ENCODE peak calls at places on chromosomes 7 and 10, in four cellular contexts. One of them, this sample, is unnamed.

GRCh38 chr7:80450621-80451308 is 61.1 kb downstream of the GNAT3 start:
- DNase-seq in activated T-cell treated with anti-CD3 and anti-CD28 coated beads, Interleukin-2, amount 50 U/mL, for 4 hours: no peak
- DNase-seq in T-helper 9 cell: no peak
- DNase-seq in testis: no peak
- DNase-seq in this sample: no peak

GRCh38 chr10:119312241-119312640 is 104.9 kb downstream of the GRK5 start:
- DNase-seq in testis: no peak
- DNase-seq in activated T-cell treated with anti-CD3 and anti-CD28 coated beads, Interleukin-2, amount 50 U/mL, for 4 hours: no peak
- DNase-seq in T-helper 9 cell: no peak
- DNase-seq in this sample: no peak

GRCh38 chr10:62582804-62583208 is 208.6 kb downstream of the ZNF365 start:
- DNase-seq in testis: peak
- DNase-seq in activated T-cell treated with anti-CD3 and anti-CD28 coated beads, Interleukin-2, amount 50 U/mL, for 4 hours: no peak
- DNase-seq in T-helper 9 cell: no peak
- DNase-seq in this sample: no peak

GRCh38 chr10:103896225-103896624 is 21.8 kb downstream of the STN1 start:
- DNase-seq in testis: no peak
- DNase-seq in activated T-cell treated with anti-CD3 and anti-CD28 coated beads, Interleukin-2, amount 50 U/mL, for 4 hours: no peak
- DNase-seq in T-helper 9 cell: no peak
- DNase-seq in this sample: no peak

GRCh38 chr10:75396861-75397570 is 4.5 kb downstream of the ZNF503 start:
- DNase-seq in T-helper 9 cell: no peak
- DNase-seq in activated T-cell treated with anti-CD3 and anti-CD28 coated beads, Interleukin-2, amount 50 U/mL, for 4 hours: no peak
- DNase-seq in testis: no peak
- DNase-seq in this sample: no peak

GRCh38 chr7:140326116-140326928 is 72.0 kb downstream of the SLC37A3 start:
- DNase-seq in testis: peak
- DNase-seq in activated T-cell treated with anti-CD3 and anti-CD28 coated beads, Interleukin-2, amount 50 U/mL, for 4 hours: peak
- DNase-seq in T-helper 9 cell: peak
- DNase-seq in this sample: peak

GRCh38 chr10:69567920-69568319 is 5.3 kb downstream of the NEUROG3 start:
- DNase-seq in T-helper 9 cell: no peak
- DNase-seq in activated T-cell treated with anti-CD3 and anti-CD28 coated beads, Interleukin-2, amount 50 U/mL, for 4 hours: no peak
- DNase-seq in testis: peak
- DNase-seq in this sample: no peak

GRCh38 chr10:15084502-15084922 is 4.1 kb downstream of the ACBD7 start:
- DNase-seq in testis: peak
- DNase-seq in activated T-cell treated with anti-CD3 and anti-CD28 coated beads, Interleukin-2, amount 50 U/mL, for 4 hours: no peak
- DNase-seq in T-helper 9 cell: no peak
- DNase-seq in this sample: no peak

GRCh38 chr10:12535656-12536055 is 186.3 kb downstream of the CAMK1D start:
- DNase-seq in T-helper 9 cell: no peak
- DNase-seq in testis: no peak
- DNase-seq in activated T-cell treated with anti-CD3 and anti-CD28 coated beads, Interleukin-2, amount 50 U/mL, for 4 hours: no peak
- DNase-seq in this sample: no peak

GRCh38 chr7:122200888-122201287 is 56.8 kb upstream of the AASS start:
- DNase-seq in testis: no peak
- DNase-seq in T-helper 9 cell: no peak
- DNase-seq in activated T-cell treated with anti-CD3 and anti-CD28 coated beads, Interleukin-2, amount 50 U/mL, for 4 hours: no peak
- DNase-seq in this sample: no peak

GRCh38 chr7:78437118-78437517 is 638.5 kb downstream of the PHTF2 start:
- DNase-seq in testis: no peak
- DNase-seq in activated T-cell treated with anti-CD3 and anti-CD28 coated beads, Interleukin-2, amount 50 U/mL, for 4 hours: no peak
- DNase-seq in T-helper 9 cell: no peak
- DNase-seq in this sample: no peak

GRCh38 chr7:18861514-18861913 is 255.9 kb downstream of the TWIST1 start:
- DNase-seq in testis: no peak
- DNase-seq in T-helper 9 cell: no peak
- DNase-seq in activated T-cell treated with anti-CD3 and anti-CD28 coated beads, Interleukin-2, amount 50 U/mL, for 4 hours: no peak
- DNase-seq in this sample: no peak

GRCh38 chr10:105585753-105586152 is 944.7 kb downstream of the SORCS3 start:
- DNase-seq in activated T-cell treated with anti-CD3 and anti-CD28 coated beads, Interleukin-2, amount 50 U/mL, for 4 hours: no peak
- DNase-seq in T-helper 9 cell: no peak
- DNase-seq in testis: no peak
- DNase-seq in this sample: no peak

GRCh38 chr7:73721237-73721848 is 1.9 kb upstream of the STX1A start:
- DNase-seq in activated T-cell treated with anti-CD3 and anti-CD28 coated beads, Interleukin-2, amount 50 U/mL, for 4 hours: no peak
- DNase-seq in T-helper 9 cell: no peak
- DNase-seq in testis: peak
- DNase-seq in this sample: no peak

GRCh38 chr7:12827219-12827821 is 139.9 kb downstream of the ARL4A start:
- DNase-seq in activated T-cell treated with anti-CD3 and anti-CD28 coated beads, Interleukin-2, amount 50 U/mL, for 4 hours: no peak
- DNase-seq in T-helper 9 cell: no peak
- DNase-seq in testis: no peak
- DNase-seq in this sample: no peak

GRCh38 chr7:5824297-5824610 is 42.8 kb upstream of the RNF216 start:
- DNase-seq in activated T-cell treated with anti-CD3 and anti-CD28 coated beads, Interleukin-2, amount 50 U/mL, for 4 hours: peak
- DNase-seq in T-helper 9 cell: peak
- DNase-seq in testis: no peak
- DNase-seq in this sample: peak

GRCh38 chr7:150973571-150974451 is 4.3 kb downstream of the KCNH2 start:
- DNase-seq in T-helper 9 cell: peak
- DNase-seq in testis: no peak
- DNase-seq in activated T-cell treated with anti-CD3 and anti-CD28 coated beads, Interleukin-2, amount 50 U/mL, for 4 hours: no peak
- DNase-seq in this sample: peak

GRCh38 chr10:34607894-34608293 is 207.2 kb downstream of the PARD3 start:
- DNase-seq in activated T-cell treated with anti-CD3 and anti-CD28 coated beads, Interleukin-2, amount 50 U/mL, for 4 hours: no peak
- DNase-seq in testis: no peak
- DNase-seq in T-helper 9 cell: no peak
- DNase-seq in this sample: no peak

GRCh38 chr10:14385591-14386201 is 55.0 kb upstream of the FRMD4A start:
- DNase-seq in testis: no peak
- DNase-seq in T-helper 9 cell: no peak
- DNase-seq in activated T-cell treated with anti-CD3 and anti-CD28 coated beads, Interleukin-2, amount 50 U/mL, for 4 hours: no peak
- DNase-seq in this sample: no peak

GRCh38 chr10:58834093-58834674 is 321.5 kb downstream of the BICC1 start:
- DNase-seq in T-helper 9 cell: no peak
- DNase-seq in testis: no peak
- DNase-seq in activated T-cell treated with anti-CD3 and anti-CD28 coated beads, Interleukin-2, amount 50 U/mL, for 4 hours: no peak
- DNase-seq in this sample: no peak

GRCh38 chr10:133309111-133309719 is 501 bp downstream of the ZNF511 start:
- DNase-seq in testis: peak
- DNase-seq in activated T-cell treated with anti-CD3 and anti-CD28 coated beads, Interleukin-2, amount 50 U/mL, for 4 hours: peak
- DNase-seq in T-helper 9 cell: peak
- DNase-seq in this sample: peak

GRCh38 chr10:87598700-87599099 is 61.0 kb upstream of the PAPSS2 start:
- DNase-seq in activated T-cell treated with anti-CD3 and anti-CD28 coated beads, Interleukin-2, amount 50 U/mL, for 4 hours: no peak
- DNase-seq in T-helper 9 cell: no peak
- DNase-seq in testis: peak
- DNase-seq in this sample: no peak

GRCh38 chr10:88682491-88682890 is 18.2 kb downstream of the LIPF start:
- DNase-seq in T-helper 9 cell: no peak
- DNase-seq in testis: no peak
- DNase-seq in activated T-cell treated with anti-CD3 and anti-CD28 coated beads, Interleukin-2, amount 50 U/mL, for 4 hours: no peak
- DNase-seq in this sample: no peak

GRCh38 chr10:119391430-119392313 is 150.8 kb downstream of the RGS10 start:
- DNase-seq in testis: no peak
- DNase-seq in activated T-cell treated with anti-CD3 and anti-CD28 coated beads, Interleukin-2, amount 50 U/mL, for 4 hours: no peak
- DNase-seq in T-helper 9 cell: no peak
- DNase-seq in this sample: no peak

GRCh38 chr10:2964632-2965296 is 102.6 kb upstream of the PFKP start:
- DNase-seq in T-helper 9 cell: no peak
- DNase-seq in activated T-cell treated with anti-CD3 and anti-CD28 coated beads, Interleukin-2, amount 50 U/mL, for 4 hours: no peak
- DNase-seq in testis: no peak
- DNase-seq in this sample: no peak

GRCh38 chr7:81956520-81956919 is 186.7 kb upstream of the HGF start:
- DNase-seq in activated T-cell treated with anti-CD3 and anti-CD28 coated beads, Interleukin-2, amount 50 U/mL, for 4 hours: no peak
- DNase-seq in T-helper 9 cell: no peak
- DNase-seq in testis: no peak
- DNase-seq in this sample: no peak

GRCh38 chr7:50851451-50851850 is 68.8 kb upstream of the GRB10 start:
- DNase-seq in testis: no peak
- DNase-seq in T-helper 9 cell: no peak
- DNase-seq in activated T-cell treated with anti-CD3 and anti-CD28 coated beads, Interleukin-2, amount 50 U/mL, for 4 hours: no peak
- DNase-seq in this sample: no peak

GRCh38 chr7:66140924-66141323 is 26.3 kb downstream of the CRCP start:
- DNase-seq in activated T-cell treated with anti-CD3 and anti-CD28 coated beads, Interleukin-2, amount 50 U/mL, for 4 hours: no peak
- DNase-seq in testis: peak
- DNase-seq in T-helper 9 cell: no peak
- DNase-seq in this sample: no peak

GRCh38 chr7:142750321-142750938 is 1.2 kb downstream of the PRSS1 start:
- DNase-seq in testis: no peak
- DNase-seq in T-helper 9 cell: no peak
- DNase-seq in activated T-cell treated with anti-CD3 and anti-CD28 coated beads, Interleukin-2, amount 50 U/mL, for 4 hours: no peak
- DNase-seq in this sample: no peak

GRCh38 chr10:43265799-43266721 is 805 bp downstream of the RASGEF1A start:
- DNase-seq in T-helper 9 cell: peak
- DNase-seq in testis: no peak
- DNase-seq in activated T-cell treated with anti-CD3 and anti-CD28 coated beads, Interleukin-2, amount 50 U/mL, for 4 hours: peak
- DNase-seq in this sample: no peak

GRCh38 chr10:76560338-76560737 is 1077.3 kb downstream of the KCNMA1 start:
- DNase-seq in T-helper 9 cell: no peak
- DNase-seq in activated T-cell treated with anti-CD3 and anti-CD28 coated beads, Interleukin-2, amount 50 U/mL, for 4 hours: no peak
- DNase-seq in testis: no peak
- DNase-seq in this sample: no peak

This sample was measured in T follicular helper cell.